ENCODE peak calls at places on chromosome 13, in seven cellular contexts. L is DND-41; R is left lung; V is heart right ventricle; M is CD8-positive, alpha-beta T cell; F is K562; I is GM23338. K is an unnamed sample.

GRCh38 chr13:35765941-35766340 is 289.5 kb upstream of the MAB21L1 start:
- ATAC-seq in L (no peak), R (no peak), V (no peak), M (no peak), F (no peak), I (no peak), K (no peak)

GRCh38 chr13:50437252-50437651 is 406.2 kb downstream of the DLEU7 start:
- ATAC-seq in L (no peak), R (no peak), V (no peak), M (no peak), F (no peak), I (no peak), K (no peak)

GRCh38 chr13:80469841-80470378 is 129.0 kb upstream of the SPRY2 start:
- ATAC-seq in L (no peak), R (peak), V (peak), M (no peak), F (no peak), I (no peak), K (peak)

GRCh38 chr13:86986448-86986847 is 684.7 kb upstream of the SLITRK5 start:
- ATAC-seq in L (no peak), R (no peak), V (no peak), M (no peak), F (no peak), I (no peak), K (no peak)

GRCh38 chr13:36616706-36617105 is 57.1 kb upstream of the SERTM1 start:
- ATAC-seq in L (no peak), R (no peak), V (no peak), M (no peak), F (no peak), I (no peak), K (no peak)

GRCh38 chr13:93951153-93951552 is 528.3 kb downstream of the DCT start:
- ATAC-seq in L (no peak), R (no peak), V (no peak), M (no peak), F (no peak), I (no peak), K (no peak)

GRCh38 chr13:77489566-77490337 is 45.8 kb upstream of the SCEL start:
- ATAC-seq in L (no peak), R (no peak), V (no peak), M (no peak), F (no peak), I (peak), K (no peak)

GRCh38 chr13:102402292-102402691 is 444 bp upstream of the FGF14 start:
- ATAC-seq in L (no peak), R (peak), V (peak), M (peak), F (peak), I (peak), K (peak)

GRCh38 chr13:67740871-67741475 is 510.8 kb upstream of the PCDH9 start:
- ATAC-seq in L (no peak), R (no peak), V (no peak), M (no peak), F (no peak), I (no peak), K (no peak)

GRCh38 chr13:106287351-106287750 is 248.1 kb downstream of the EFNB2 start:
- ATAC-seq in L (no peak), R (no peak), V (no peak), M (no peak), F (no peak), I (no peak), K (no peak)

GRCh38 chr13:62139597-62139996 is 723.9 kb upstream of the PCDH20 start:
- ATAC-seq in L (no peak), R (no peak), V (no peak), M (no peak), F (no peak), I (no peak), K (no peak)

GRCh38 chr13:74835579-74835978 is 646.4 kb downstream of the TBC1D4 start:
- ATAC-seq in L (no peak), R (no peak), V (no peak), M (no peak), F (no peak), I (no peak), K (no peak)

GRCh38 chr13:101416181-101417042 is at the start of gene NALCN:
- ATAC-seq in L (no peak), R (peak), V (peak), M (no peak), F (no peak), I (peak), K (peak)

GRCh38 chr13:98581971-98582702 is 5.2 kb upstream of the STK24 start:
- ATAC-seq in L (no peak), R (peak), V (no peak), M (no peak), F (no peak), I (no peak), K (no peak)

GRCh38 chr13:73633817-73634449 is 500.3 kb downstream of the KLF12 start:
- ATAC-seq in L (no peak), R (no peak), V (no peak), M (no peak), F (no peak), I (peak), K (no peak)

GRCh38 chr13:102965802-102966201 is 100.4 kb downstream of the SLC10A2 start:
- ATAC-seq in L (no peak), R (no peak), V (no peak), M (no peak), F (no peak), I (no peak), K (no peak)

GRCh38 chr13:73403362-73404150 is 344.8 kb downstream of the KLF5 start:
- ATAC-seq in L (no peak), R (no peak), V (no peak), M (no peak), F (no peak), I (no peak), K (no peak)

GRCh38 chr13:106184778-106185177 is 350.7 kb downstream of the EFNB2 start:
- ATAC-seq in L (no peak), R (no peak), V (no peak), M (no peak), F (no peak), I (no peak), K (no peak)

GRCh38 chr13:32471187-32471922 is 43.4 kb upstream of the N4BP2L1 start:
- ATAC-seq in L (no peak), R (peak), V (peak), M (no peak), F (peak), I (peak), K (no peak)

GRCh38 chr13:33846306-33847062 is 28.5 kb downstream of the RFC3 start:
- ATAC-seq in L (no peak), R (no peak), V (no peak), M (no peak), F (no peak), I (no peak), K (no peak)

GRCh38 chr13:39688699-39689405 is 33.4 kb downstream of the COG6 start:
- ATAC-seq in L (no peak), R (no peak), V (no peak), M (no peak), F (no peak), I (no peak), K (no peak)

GRCh38 chr13:110435331-110435730 is 126.2 kb downstream of the RAB20 start:
- ATAC-seq in L (no peak), R (no peak), V (no peak), M (no peak), F (no peak), I (no peak), K (no peak)

GRCh38 chr13:103510007-103510406 is 443.8 kb upstream of the SLC10A2 start:
- ATAC-seq in L (no peak), R (no peak), V (no peak), M (no peak), F (no peak), I (no peak), K (no peak)

GRCh38 chr13:20099319-20099718 is 61.5 kb downstream of the GJA3 start:
- ATAC-seq in L (no peak), R (no peak), V (no peak), M (no peak), F (peak), I (peak), K (no peak)

GRCh38 chr13:75633285-75633684 is 2.8 kb upstream of the LMO7 start:
- ATAC-seq in L (no peak), R (no peak), V (no peak), M (no peak), F (no peak), I (no peak), K (no peak)

GRCh38 chr13:105333416-105333815 is 1202.0 kb downstream of the EFNB2 start:
- ATAC-seq in L (no peak), R (no peak), V (no peak), M (no peak), F (no peak), I (no peak), K (no peak)

GRCh38 chr13:113854238-113855011 is 9.5 kb downstream of the GAS6 start:
- ATAC-seq in L (peak), R (peak), V (peak), M (peak), F (no peak), I (peak), K (peak)

GRCh38 chr13:40961224-40961623 is 57.9 kb downstream of the ELF1 start:
- ATAC-seq in L (peak), R (no peak), V (no peak), M (no peak), F (no peak), I (no peak), K (no peak)

GRCh38 chr13:31093145-31093885 is 68.4 kb downstream of the HSPH1 start:
- ATAC-seq in L (no peak), R (no peak), V (no peak), M (no peak), F (no peak), I (no peak), K (no peak)

GRCh38 chr13:24074687-24075086 is 85.8 kb upstream of the SPATA13 start:
- ATAC-seq in L (peak), R (peak), V (no peak), M (no peak), F (no peak), I (no peak), K (no peak)

GRCh38 chr13:110444226-110444653 is 117.3 kb downstream of the RAB20 start:
- ATAC-seq in L (peak), R (peak), V (peak), M (no peak), F (peak), I (no peak), K (peak)

GRCh38 chr13:43020794-43021193 is 2.6 kb upstream of the DNAJC15 start:
- ATAC-seq in L (no peak), R (no peak), V (no peak), M (no peak), F (no peak), I (no peak), K (no peak)
- H3K4me3 ChIP-seq in L (no peak), R (no peak), V (no peak), M (no peak), F (no peak), I (no peak), K (no peak)

GRCh38 chr13:95833713-95834112 is 156.8 kb downstream of the DNAJC3 start:
- ATAC-seq in L (no peak), R (peak), V (no peak), M (no peak), F (no peak), I (no peak), K (no peak)
- H3K4me3 ChIP-seq in L (no peak), R (no peak), V (no peak), M (no peak), F (no peak), I (no peak), K (no peak)

GRCh38 chr13:26759907-26760834 is at the start of gene GPR12:
- ATAC-seq in L (no peak), R (no peak), V (peak), M (no peak), F (no peak), I (peak), K (peak)
- H3K4me3 ChIP-seq in L (no peak), R (peak), V (peak), M (peak), F (no peak), I (peak), K (peak)

GRCh38 chr13:22061806-22062391 is 391.0 kb downstream of the FGF9 start:
- ATAC-seq in L (no peak), R (no peak), V (no peak), M (peak), F (no peak), I (no peak), K (no peak)

GRCh38 chr13:22064854-22065646 is 394.2 kb downstream of the FGF9 start:
- ATAC-seq in L (no peak), R (no peak), V (no peak), M (no peak), F (no peak), I (peak), K (no peak)

GRCh38 chr13:22062478-22063205 is 391.8 kb downstream of the FGF9 start:
- ATAC-seq in L (no peak), R (no peak), V (no peak), M (no peak), F (no peak), I (no peak), K (no peak)

GRCh38 chr13:22061371-22061805 is 390.5 kb downstream of the FGF9 start:
- ATAC-seq in L (no peak), R (no peak), V (peak), M (peak), F (no peak), I (peak), K (no peak)

DNA sequence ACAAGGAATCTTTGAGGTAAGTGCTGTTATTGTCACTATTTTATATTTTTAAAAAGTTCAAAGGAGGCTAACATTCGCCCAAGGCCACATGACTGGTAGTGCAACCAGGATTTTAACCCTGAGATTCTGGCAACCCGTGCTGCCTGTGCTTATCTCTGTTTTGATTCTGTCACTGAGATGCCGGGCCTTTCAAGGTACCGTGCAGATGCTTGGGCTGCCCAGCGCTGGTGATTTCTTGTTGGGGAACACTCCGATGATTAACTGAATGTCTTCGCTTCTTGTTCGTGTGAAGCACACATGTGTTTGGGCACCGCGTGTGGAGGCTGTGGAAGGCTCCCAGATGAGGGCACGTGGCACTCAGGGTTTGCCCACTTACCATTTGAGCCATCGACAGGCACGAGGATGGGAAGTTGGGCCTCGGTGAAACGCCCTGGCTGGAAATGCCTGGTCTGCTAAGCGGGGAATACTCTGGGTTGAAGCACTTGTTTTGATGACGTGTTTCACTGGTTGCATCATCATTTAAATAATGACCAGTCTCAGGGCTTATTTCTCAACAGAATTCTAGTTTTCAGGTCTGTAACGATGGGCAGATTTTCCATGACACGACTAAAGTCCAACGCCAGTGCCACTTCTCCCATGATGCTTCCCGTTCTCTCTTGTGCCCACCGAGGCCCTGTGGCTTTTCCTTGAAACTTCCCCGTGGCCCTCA is 392.7 kb downstream of the FGF9 start:
- ATAC-seq in L (no peak), R (no peak), V (no peak), M (no peak), F (no peak), I (no peak), K (no peak)
- H3K4me3 ChIP-seq in L (no peak), R (no peak), V (no peak), M (no peak), F (no peak), I (no peak), K (no peak)

DNA sequence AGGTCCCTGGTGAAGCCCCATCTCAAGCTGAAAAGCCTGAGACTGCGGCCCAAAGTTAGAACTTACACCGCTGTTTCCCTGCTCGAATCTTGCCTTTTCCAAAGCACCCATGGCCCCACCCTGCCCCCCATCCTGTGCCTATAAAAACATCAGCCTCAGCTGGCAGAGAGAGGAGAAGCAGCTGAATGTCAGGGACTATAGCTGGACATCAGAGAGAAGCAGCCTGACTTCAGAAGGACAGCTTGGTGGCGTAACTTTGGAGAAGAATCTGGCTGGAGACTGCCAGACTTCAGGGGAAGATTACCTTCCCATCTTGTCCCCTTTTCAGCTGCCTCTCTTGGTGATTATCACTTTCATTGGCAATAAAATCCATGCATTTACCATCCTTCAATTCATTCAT is 9.3 kb upstream of the RCBTB2 start:
- ATAC-seq in L (no peak), R (no peak), V (peak), M (no peak), F (no peak), I (no peak), K (no peak)
- H3K4me3 ChIP-seq in L (peak), R (no peak), V (no peak), M (no peak), F (no peak), I (peak), K (no peak)

GRCh38 chr13:46168341-46168740 is 13.6 kb downstream of the LCP1 start:
- ATAC-seq in L (no peak), R (peak), V (peak), M (peak), F (peak), I (peak), K (peak)
- H3K4me3 ChIP-seq in L (no peak), R (no peak), V (no peak), M (peak), F (no peak), I (no peak), K (no peak)